ENCODE peak calls at places on chromosomes 1 and 21, in four cellular contexts. Q is A549, O is K562, G is H1. P is an unnamed sample.

GRCh38 chr1:248127653-248128052 is 17.3 kb upstream of the OR2M5 start:
- DNase-seq in Q (no peak), O (no peak), G (no peak), P (no peak)

GRCh38 chr1:229572286-229572685 is 13.8 kb upstream of the ABCB10 start:
- DNase-seq in Q (no peak), O (no peak), G (no peak), P (peak)

GRCh38 chr1:236518343-236518742 is 5.4 kb upstream of the LGALS8 start:
- DNase-seq in Q (no peak), O (no peak), G (no peak), P (no peak)

GRCh38 chr1:58858344-58858673 is 74.5 kb upstream of the JUN start:
- DNase-seq in Q (no peak), O (no peak), G (no peak), P (peak)

GRCh38 chr1:210123924-210124589 is 108.5 kb upstream of the SERTAD4 start:
- DNase-seq in Q (peak), O (no peak), G (no peak), P (no peak)

GRCh38 chr1:74629283-74629682 is 44.3 kb downstream of the ERICH3 start:
- DNase-seq in Q (no peak), O (no peak), G (no peak), P (no peak)

GRCh38 chr1:8078176-8078671 is 52.1 kb upstream of the ERRFI1 start:
- DNase-seq in Q (no peak), O (no peak), G (no peak), P (peak)

GRCh38 chr1:59737638-59738037 is 77.1 kb upstream of the HOOK1 start:
- DNase-seq in Q (no peak), O (no peak), G (no peak), P (no peak)

GRCh38 chr1:216531308-216532239 is 108.3 kb upstream of the USH2A start:
- DNase-seq in Q (no peak), O (no peak), G (no peak), P (no peak)

GRCh38 chr1:223001653-223002634 is 141.1 kb downstream of the TLR5 start:
- DNase-seq in Q (no peak), O (no peak), G (no peak), P (no peak)

GRCh38 chr1:101905298-101905794 is 91.4 kb downstream of the OLFM3 start:
- DNase-seq in Q (no peak), O (no peak), G (no peak), P (no peak)

GRCh38 chr1:18337757-18338156 is 143.0 kb upstream of the KLHDC7A start:
- DNase-seq in Q (no peak), O (no peak), G (no peak), P (no peak)

GRCh38 chr1:168506204-168506819 is 37.5 kb downstream of the XCL2 start:
- DNase-seq in Q (no peak), O (no peak), G (no peak), P (no peak)

GRCh38 chr1:28735961-28736449 is 735 bp upstream of the YTHDF2 start:
- DNase-seq in Q (no peak), O (no peak), G (no peak), P (no peak)

GRCh38 chr1:101739826-101740330 is 256.8 kb downstream of the OLFM3 start:
- DNase-seq in Q (no peak), O (no peak), G (no peak), P (no peak)

GRCh38 chr1:112803906-112804762 is 89.0 kb upstream of the PPM1J start:
- DNase-seq in Q (peak), O (peak), G (peak), P (peak)

GRCh38 chr1:236282159-236282716 is 480 bp upstream of the ERO1B start:
- DNase-seq in Q (no peak), O (no peak), G (no peak), P (no peak)

GRCh38 chr1:225908773-225909172 is 15.3 kb downstream of the PYCR2 start:
- DNase-seq in Q (no peak), O (no peak), G (no peak), P (no peak)

GRCh38 chr1:204296431-204296988 is 63.2 kb downstream of the PLEKHA6 start:
- DNase-seq in Q (no peak), O (no peak), G (no peak), P (peak)

GRCh38 chr1:9835758-9836631 is 12.2 kb upstream of the CLSTN1 start:
- DNase-seq in Q (no peak), O (peak), G (no peak), P (peak)

GRCh38 chr21:45582128-45582527 is 39.9 kb upstream of the SLC19A1 start:
- DNase-seq in Q (no peak), O (no peak), G (no peak), P (no peak)

GRCh38 chr1:17551755-17552234 is 12.3 kb downstream of the ARHGEF10L start:
- DNase-seq in Q (no peak), O (no peak), G (no peak), P (no peak)

GRCh38 chr1:195663549-195664280 is 944.5 kb downstream of the KCNT2 start:
- DNase-seq in Q (peak), O (no peak), G (no peak), P (no peak)

GRCh38 chr1:199218065-199218464 is 579.2 kb downstream of the PTPRC start:
- DNase-seq in Q (no peak), O (no peak), G (no peak), P (no peak)

GRCh38 chr1:172449585-172450523 is 6.0 kb upstream of the PIGC start:
- DNase-seq in Q (peak), O (peak), G (peak), P (peak)

GRCh38 chr1:203593143-203593542 is 33.5 kb upstream of the ATP2B4 start:
- DNase-seq in Q (no peak), O (no peak), G (no peak), P (no peak)

GRCh38 chr1:231626535-231626950 is at the start of gene DISC1:
- DNase-seq in Q (peak), O (peak), G (peak), P (peak)
- TF ChIP-seq RNF2 in Q (no peak), O (no peak), G (no peak), P (no peak)

GRCh38 chr1:237737938-237738610 is 152.6 kb downstream of the ZP4 start:
- DNase-seq in Q (no peak), O (no peak), G (no peak), P (no peak)

GRCh38 chr1:237740831-237741230 is 149.9 kb downstream of the ZP4 start:
- DNase-seq in Q (no peak), O (no peak), G (no peak), P (no peak)

GRCh38 chr1:237737448-237737847 is 153.3 kb downstream of the ZP4 start:
- DNase-seq in Q (no peak), O (no peak), G (no peak), P (no peak)

GRCh38 chr1:237732657-237733056 is 158.1 kb downstream of the ZP4 start:
- DNase-seq in Q (no peak), O (no peak), G (no peak), P (no peak)

GRCh38 chr1:237736372-237737029 is 154.2 kb downstream of the ZP4 start:
- DNase-seq in Q (no peak), O (peak), G (peak), P (peak)
- TF ChIP-seq RNF2 in Q (no peak), O (no peak), G (no peak), P (no peak)

GRCh38 chr1:99217599-99217998 is 46.7 kb upstream of the PLPPR4 start:
- DNase-seq in Q (no peak), O (no peak), G (peak), P (no peak)
- TF ChIP-seq RNF2 in Q (no peak), O (no peak), G (no peak), P (no peak)

GRCh38 chr1:56301791-56302190 is 277.6 kb downstream of the PLPP3 start:
- DNase-seq in Q (no peak), O (no peak), G (no peak), P (no peak)

GRCh38 chr1:56302878-56303277 is 276.5 kb downstream of the PLPP3 start:
- DNase-seq in Q (no peak), O (no peak), G (no peak), P (no peak)

GRCh38 chr1:56309065-56309464 is 270.3 kb downstream of the PLPP3 start:
- DNase-seq in Q (no peak), O (no peak), G (no peak), P (no peak)

GRCh38 chr1:56303805-56304204 is 275.6 kb downstream of the PLPP3 start:
- DNase-seq in Q (no peak), O (no peak), G (no peak), P (no peak)

GRCh38 chr1:56304975-56305374 is 274.4 kb downstream of the PLPP3 start:
- DNase-seq in Q (no peak), O (no peak), G (no peak), P (no peak)
- TF ChIP-seq RNF2 in Q (no peak), O (no peak), G (no peak), P (no peak)

GRCh38 chr1:218377143-218377660 is 32.1 kb downstream of the TGFB2 start:
- DNase-seq in Q (peak), O (peak), G (no peak), P (peak)
- TF ChIP-seq RNF2 in Q (no peak), O (no peak), G (no peak), P (no peak)

GRCh38 chr1:66085600-66085999 is 292.9 kb downstream of the PDE4B start:
- DNase-seq in Q (no peak), O (no peak), G (no peak), P (no peak)

GRCh38 chr1:66088787-66089186 is 296.1 kb downstream of the PDE4B start:
- DNase-seq in Q (no peak), O (no peak), G (no peak), P (no peak)

GRCh38 chr1:66095190-66095589 is 302.5 kb downstream of the PDE4B start:
- DNase-seq in Q (no peak), O (no peak), G (no peak), P (no peak)

GRCh38 chr1:66090863-66091457 is 298.3 kb downstream of the PDE4B start:
- DNase-seq in Q (no peak), O (no peak), G (no peak), P (no peak)
- TF ChIP-seq RNF2 in Q (no peak), O (no peak), G (no peak), P (no peak)

DNA sequence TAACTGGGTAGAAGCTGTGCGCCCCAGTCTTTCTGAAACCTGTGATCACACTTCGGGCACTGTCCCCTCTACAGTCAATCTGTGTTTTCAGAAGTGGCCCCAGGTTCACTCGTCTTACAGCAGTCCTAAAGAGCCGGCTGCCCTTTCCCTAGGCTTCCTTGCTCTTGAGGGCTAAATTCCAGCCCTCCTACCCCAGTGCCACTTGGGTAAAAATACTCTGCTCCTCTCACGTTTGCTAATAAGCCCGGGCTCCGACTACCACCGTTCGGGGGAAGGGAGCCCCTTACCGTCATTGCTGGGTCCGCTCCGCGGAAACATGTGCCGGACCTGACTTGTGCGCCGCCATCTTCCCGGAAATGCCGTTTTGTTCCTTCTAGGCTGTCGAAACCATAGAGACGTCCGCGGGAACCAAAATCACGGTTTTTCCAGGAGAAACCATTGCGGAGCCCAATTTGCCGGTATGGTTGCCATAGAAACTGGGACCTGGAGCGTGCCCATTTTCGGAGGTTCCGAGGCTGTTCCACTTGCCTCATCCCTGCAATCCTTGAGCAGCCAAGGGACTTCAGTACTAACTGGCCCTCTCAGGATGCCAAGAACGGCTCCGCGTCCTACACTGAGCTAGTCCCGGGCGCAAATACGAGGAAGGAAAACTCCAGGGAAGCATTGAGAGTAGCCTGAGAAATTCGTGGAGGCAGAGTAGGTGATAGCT is at the start of gene GPATCH4:
- DNase-seq in Q (peak), O (peak), G (peak), P (peak)
- TF ChIP-seq RNF2 in Q (no peak), O (no peak), G (no peak), P (peak)

GRCh38 chr1:227779021-227779441 is 36.4 kb upstream of the PRSS38 start:
- DNase-seq in Q (no peak), O (no peak), G (no peak), P (no peak)
- TF ChIP-seq RNF2 in Q (no peak), O (no peak), G (no peak), P (no peak)

P was measured in HepG2.